ENCODE peak calls at places on chromosomes 11 and 22, in eight cellular contexts. I is AG10803, Q is sigmoid colon, Z is mesendoderm, W is iPS DF 6.9, F is prostate gland, J is AG04450, H is transverse colon. G is an unnamed sample.

GRCh38 chr22:43151251-43152000 is at the start of gene TSPO:
- DNase-seq in I (peak; percentile 62), J (no peak), H (peak; percentile 84), W (no peak), Q (peak; percentile 90), F (peak; percentile 78), Z (peak; percentile 9), G (no peak)

GRCh38 chr11:84260862-84261261 is 974.7 kb upstream of the CCDC90B start:
- DNase-seq in W (no peak), I (no peak), Z (no peak), Q (no peak), F (no peak), J (no peak), H (no peak), G (no peak)

GRCh38 chr11:112844530-112844929 is 116.7 kb upstream of the NCAM1 start:
- DNase-seq in H (no peak), J (no peak), Z (peak; percentile 24), F (no peak), W (no peak), I (peak; percentile 22), Q (peak; percentile 71), G (no peak)

GRCh38 chr11:19076744-19077589 is 16.4 kb upstream of the MRGPRX2 start:
- DNase-seq in J (no peak), I (peak; percentile 34), F (peak; percentile 39), H (peak; percentile 68), Z (peak; percentile 51), W (no peak), Q (no peak), G (no peak)

GRCh38 chr11:44149651-44150050 is 54.2 kb downstream of the EXT2 start:
- DNase-seq in Z (no peak), W (no peak), Q (no peak), I (no peak), H (no peak), F (no peak), J (no peak), G (no peak)

GRCh38 chr11:70567680-70568503 is 169.6 kb downstream of the CTTN start:
- DNase-seq in F (peak; percentile 50), Q (peak; percentile 76), H (peak; percentile 74), W (no peak), J (no peak), I (peak; percentile 54), Z (peak; percentile 68), G (no peak)

GRCh38 chr22:29195964-29196666 is 9.6 kb upstream of the EMID1 start:
- DNase-seq in J (no peak), H (no peak), Q (no peak), Z (no peak), W (no peak), F (no peak), I (no peak), G (no peak)

GRCh38 chr11:129460714-129461113 is 85.1 kb downstream of the BARX2 start:
- DNase-seq in Z (no peak), H (no peak), Q (no peak), J (no peak), W (no peak), F (no peak), I (no peak), G (no peak)

GRCh38 chr11:102325088-102325487 is 7.8 kb downstream of the BIRC3 start:
- DNase-seq in Z (peak; percentile 5), F (no peak), Q (no peak), W (no peak), J (no peak), I (no peak), H (no peak), G (no peak)

GRCh38 chr11:102322560-102322959 is 5.3 kb downstream of the BIRC3 start:
- DNase-seq in Z (no peak), F (no peak), W (no peak), I (no peak), Q (no peak), J (no peak), H (no peak), G (no peak)

GRCh38 chr11:102320679-102321078 is 3.4 kb downstream of the BIRC3 start:
- DNase-seq in Z (no peak), F (no peak), W (no peak), H (no peak), Q (no peak), J (no peak), I (no peak), G (no peak)

GRCh38 chr11:102320166-102320565 is 2.9 kb downstream of the BIRC3 start:
- DNase-seq in Z (no peak), F (no peak), J (no peak), I (no peak), Q (no peak), W (no peak), H (no peak), G (no peak)

DNA sequence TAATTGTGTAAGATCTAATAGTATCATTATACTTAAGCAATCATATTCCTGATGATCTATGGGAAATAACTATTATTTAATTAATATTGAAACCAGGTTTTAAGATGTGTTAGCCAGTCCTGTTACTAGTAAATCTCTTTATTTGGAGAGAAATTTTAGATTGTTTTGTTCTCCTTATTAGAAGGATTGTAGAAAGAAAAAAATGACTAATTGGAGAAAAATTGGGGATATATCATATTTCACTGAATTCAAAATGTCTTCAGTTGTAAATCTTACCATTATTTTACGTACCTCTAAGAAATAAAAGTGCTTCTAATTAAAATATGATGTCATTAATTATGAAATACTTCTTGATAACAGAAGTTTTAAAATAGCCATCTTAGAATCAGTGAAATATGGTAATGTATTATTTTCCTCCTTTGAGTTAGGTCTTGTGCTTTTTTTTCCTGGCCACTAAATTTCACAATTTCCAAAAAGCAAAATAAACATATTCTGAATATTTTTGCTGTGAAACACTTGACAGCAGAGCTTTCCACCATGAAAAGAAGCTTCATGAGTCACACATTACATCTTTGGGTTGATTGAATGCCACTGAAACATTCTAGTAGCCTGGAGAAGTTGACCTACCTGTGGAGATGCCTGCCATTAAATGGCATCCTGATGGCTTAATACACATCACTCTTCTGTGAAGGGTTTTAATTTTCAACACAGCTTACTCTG is 6.4 kb downstream of the BIRC3 start:
- DNase-seq in Z (no peak), H (no peak), Q (no peak), F (no peak), J (peak; percentile 32), W (no peak), I (peak; percentile 78), G (no peak)
- H3K4me3 ChIP-seq in Z (no peak overlapping the region), H (no peak overlapping the region), Q (no peak overlapping the region), F (no peak overlapping the region), J (no peak overlapping the region), W (no peak overlapping the region), I (no peak overlapping the region), G (no peak overlapping the region)

GRCh38 chr11:20668410-20668809 is 976 bp upstream of the NELL1 start:
- DNase-seq in Q (no peak), H (no peak), F (no peak), I (no peak), W (no peak), Z (no peak), J (no peak), G (no peak)

GRCh38 chr11:20670932-20671403 is 1.6 kb downstream of the NELL1 start:
- DNase-seq in Z (peak; percentile 30), I (no peak), W (no peak), F (no peak), H (no peak), Q (no peak), J (no peak), G (no peak)

GRCh38 chr11:20671856-20672546 is 2.6 kb downstream of the NELL1 start:
- DNase-seq in I (no peak), Z (peak; percentile 42), H (no peak), F (no peak), J (no peak), W (no peak), Q (no peak), G (no peak)

GRCh38 chr11:20669833-20670684 is 673 bp downstream of the NELL1 start:
- DNase-seq in F (no peak), Z (peak; percentile 30), I (no peak), W (no peak), Q (no peak), J (no peak), H (no peak), G (no peak)

DNA sequence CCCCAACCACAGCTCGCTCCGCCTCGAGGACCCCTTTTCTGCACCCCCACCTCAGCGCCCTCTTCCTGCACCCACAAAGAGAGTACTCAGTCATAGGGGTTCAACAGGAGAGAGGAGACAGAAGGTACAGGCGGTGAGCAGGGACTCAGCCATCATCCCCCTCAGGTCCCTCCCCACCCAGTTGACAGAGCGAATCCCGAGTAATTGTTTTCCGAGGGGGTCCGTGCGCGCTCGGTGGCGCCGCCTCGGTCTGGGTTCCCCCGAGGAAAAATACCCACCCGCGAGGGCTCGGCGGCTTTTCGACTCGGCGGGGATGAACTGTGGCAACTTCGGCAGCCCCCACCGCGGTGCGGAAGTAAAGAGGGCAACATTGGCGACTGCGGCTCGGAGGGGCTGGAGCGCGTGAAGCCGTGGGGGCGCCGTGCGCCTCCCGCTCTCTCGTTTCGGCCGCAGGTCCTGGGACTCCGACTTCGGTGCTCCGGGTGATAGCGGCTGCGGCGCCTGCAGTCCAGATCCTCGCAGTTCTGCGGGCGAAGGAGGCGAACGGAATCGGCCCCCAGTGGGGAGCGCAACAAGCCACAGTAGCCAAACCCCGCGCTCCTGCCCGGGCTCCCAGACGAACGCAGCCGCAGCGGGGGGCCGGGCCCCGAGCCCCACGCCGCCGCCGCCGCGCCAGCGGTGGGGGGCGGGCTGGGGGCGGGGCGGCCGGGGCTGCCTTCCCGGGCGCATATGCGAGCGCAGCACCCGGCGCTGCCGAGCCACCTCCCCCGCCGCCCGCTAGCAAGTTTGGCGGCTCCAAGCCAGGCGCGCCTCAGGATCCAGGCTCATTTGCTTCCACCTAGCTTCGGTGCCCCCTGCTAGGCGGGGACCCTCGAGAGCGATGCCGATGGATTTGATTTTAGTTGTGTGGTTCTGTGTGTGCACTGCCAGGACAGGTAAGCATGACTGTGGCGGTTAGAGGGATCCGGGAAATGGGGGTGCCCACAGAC is at the start of gene NELL1:
- DNase-seq in Q (no peak), J (no peak), H (no peak), F (no peak), I (no peak), Z (peak; percentile 37), W (no peak), G (no peak)
- H3K4me3 ChIP-seq in Q (peak within 1 kb of the TSS; percentile 7), J (no peak within 1 kb of the TSS), H (no peak within 1 kb of the TSS), F (peak within 1 kb of the TSS; percentile 13), I (no peak within 1 kb of the TSS), Z (peak within 1 kb of the TSS; percentile 44), W (peak within 1 kb of the TSS; percentile 37), G (no peak within 1 kb of the TSS)

GRCh38 chr22:44658371-44658953 is 43.5 kb upstream of the PRR5 start:
- DNase-seq in F (no peak), W (no peak), J (no peak), Q (peak; percentile 84), I (peak; percentile 94), Z (no peak), H (peak; percentile 39), G (peak; percentile 18)

GRCh38 chr22:44661070-44661469 is 40.9 kb upstream of the PRR5 start:
- DNase-seq in W (peak; percentile 43), F (no peak), I (no peak), Q (no peak), J (no peak), Z (peak; percentile 88), H (no peak), G (no peak)

GRCh38 chr22:44660051-44660830 is 41.8 kb upstream of the PRR5 start:
- DNase-seq in Q (peak; percentile 48), Z (no peak), I (no peak), F (no peak), W (no peak), J (no peak), H (no peak), G (no peak)

GRCh38 chr22:44661659-44662569 is 40.1 kb upstream of the PRR5 start:
- DNase-seq in H (no peak), Z (no peak), F (no peak), I (no peak), W (no peak), Q (peak; percentile 37), J (no peak), G (no peak)

GRCh38 chr22:44659140-44659539 is 42.9 kb upstream of the PRR5 start:
- DNase-seq in W (no peak), F (no peak), Z (no peak), H (no peak), J (no peak), I (peak; percentile 71), Q (peak; percentile 77), G (no peak)
- H3K4me3 ChIP-seq in W (no peak overlapping the region), F (no peak overlapping the region), Z (no peak overlapping the region), H (no peak overlapping the region), J (no peak overlapping the region), I (no peak overlapping the region), Q (no peak overlapping the region), G (no peak overlapping the region)

DNA sequence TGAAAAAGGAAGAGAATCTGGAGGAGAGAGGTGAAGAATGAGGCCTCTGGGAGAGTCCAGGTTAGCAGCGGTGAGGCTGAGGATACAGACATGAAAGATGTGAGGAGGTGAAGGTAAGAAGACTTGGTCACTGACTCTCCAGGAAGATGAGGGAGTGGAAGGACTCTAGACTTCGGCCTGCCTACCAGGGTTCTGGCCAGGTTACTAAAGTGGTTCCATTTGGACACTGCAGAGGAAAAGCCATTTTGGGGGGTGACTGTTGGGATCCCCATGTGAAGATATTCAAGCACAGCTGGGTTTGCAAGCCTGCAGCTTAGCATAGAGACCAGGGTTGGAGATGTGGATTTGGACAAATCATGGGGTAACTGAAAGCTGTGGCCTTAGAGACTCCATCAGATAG is 7.8 kb downstream of the DCHS1 start:
- DNase-seq in Q (peak; percentile 54), Z (no peak), W (no peak), I (no peak), H (no peak), F (no peak), J (no peak), G (no peak)
- H3K4me3 ChIP-seq in Q (no peak overlapping the region), Z (no peak overlapping the region), W (no peak overlapping the region), I (no peak overlapping the region), H (no peak overlapping the region), F (no peak overlapping the region), J (no peak overlapping the region), G (no peak overlapping the region)

G was measured in skeletal muscle cell.